ENCODE peak calls at places on chromosomes 7 and 10, in ten cellular contexts. I is gastrocnemius medialis, C is ovary, L is Peyer's patch, N is A549, F is H1, P is IMR-90, T is spleen, J is HepG2, Y is heart left ventricle. K is an unnamed sample.

GRCh38 chr10:43194861-43195260 is 56.6 kb downstream of the CSGALNACT2 start:
- DNase-seq in I (no peak), C (no peak), L (peak; percentile 25), N (no peak), F (peak; percentile 39), P (no peak), T (no peak), J (no peak), Y (no peak), K (no peak)

GRCh38 chr7:34130558-34131285 is 225.4 kb downstream of the BMPER start:
- DNase-seq in I (no peak), C (no peak), L (no peak), N (no peak), F (no peak), P (no peak), T (no peak), J (no peak), Y (no peak), K (no peak)

GRCh38 chr7:69817096-69817495 is 218.8 kb downstream of the AUTS2 start:
- DNase-seq in I (no peak), C (no peak), L (no peak), N (no peak), F (no peak), P (peak; percentile 3), T (no peak), J (no peak), Y (no peak), K (no peak)

GRCh38 chr7:87530126-87530525 is 54.6 kb upstream of the ABCB4 start:
- DNase-seq in I (no peak), C (no peak), L (no peak), N (no peak), F (no peak), P (no peak), T (no peak), J (no peak), Y (no peak), K (no peak)

GRCh38 chr10:23351914-23352313 is 7.3 kb upstream of the C10orf67 start:
- DNase-seq in I (no peak), C (no peak), L (no peak), N (no peak), F (no peak), P (peak; percentile 83), T (no peak), J (no peak), Y (no peak), K (no peak)

GRCh38 chr7:24283900-24284698 is at the start of gene NPY:
- DNase-seq in I (no peak), C (no peak), L (no peak), N (no peak), F (peak; percentile 71), P (no peak), T (peak; percentile 78), J (no peak), Y (no peak), K (no peak)

GRCh38 chr10:115945696-115946445 is 327.1 kb downstream of the GFRA1 start:
- DNase-seq in I (no peak), C (no peak), L (no peak), N (no peak), F (no peak), P (no peak), T (no peak), J (no peak), Y (no peak), K (no peak)

GRCh38 chr10:3323865-3324498 is 151.4 kb upstream of the PITRM1 start:
- DNase-seq in I (no peak), C (no peak), L (no peak), N (no peak), F (no peak), P (no peak), T (no peak), J (no peak), Y (no peak), K (no peak)

GRCh38 chr10:102344067-102344466 is 51.4 kb upstream of the NFKB2 start:
- DNase-seq in I (no peak), C (no peak), L (no peak), N (no peak), F (no peak), P (peak; percentile 56), T (no peak), J (no peak), Y (no peak), K (no peak)
- H3K27ac ChIP-seq in I (no peak overlapping the region), C (no peak overlapping the region), L (no peak overlapping the region), N (no peak overlapping the region), F (no peak overlapping the region), P (no peak overlapping the region), T (no peak overlapping the region), J (no peak overlapping the region), Y (no peak overlapping the region), K (no peak overlapping the region)

DNA sequence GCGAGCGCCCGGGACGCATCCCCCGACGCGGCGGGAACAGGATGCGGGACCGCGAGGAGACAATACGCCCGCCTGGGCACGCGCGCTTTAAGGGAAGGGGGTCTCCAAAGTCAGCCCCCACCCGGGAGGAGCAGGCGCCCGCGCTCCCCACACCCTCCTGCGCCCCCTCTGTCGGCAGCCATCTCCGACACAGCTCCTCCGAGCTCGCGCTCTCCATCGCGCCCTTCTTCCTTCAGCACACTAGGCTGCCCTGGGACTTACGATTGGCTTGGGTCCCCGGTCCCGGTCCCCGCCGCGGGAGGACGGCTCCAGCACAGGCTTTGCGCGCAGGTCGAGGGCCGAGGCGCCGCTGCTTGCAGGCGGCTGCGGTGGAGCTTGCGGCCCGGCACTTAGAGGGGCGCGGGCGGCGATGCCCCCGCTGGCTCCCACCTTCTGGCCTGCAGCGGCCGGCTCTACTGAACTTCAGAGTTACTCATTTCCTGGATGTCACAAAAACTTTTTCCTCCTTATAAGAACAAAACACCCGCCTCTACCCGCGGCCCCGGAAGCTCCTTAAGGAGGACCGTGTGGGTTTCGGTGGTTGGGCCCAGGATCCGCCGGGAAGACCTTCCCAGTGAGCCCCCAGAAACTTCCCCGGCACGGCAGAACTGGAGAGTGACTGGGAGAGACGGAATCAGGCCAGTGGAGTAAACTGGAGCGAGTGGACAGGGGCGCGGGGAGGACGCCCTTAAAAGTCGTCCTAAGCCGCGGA is at the start of gene ITPRIP:
- DNase-seq in I (peak; percentile 71), C (peak; percentile 78), L (peak; percentile 92), N (peak; percentile 81), F (peak; percentile 82), P (peak; percentile 87), T (peak; percentile 93), J (peak; percentile 33), Y (peak; percentile 82), K (peak; percentile 71)
- TF ChIP-seq POLR2A in I (peak; percentile 94), C (peak; percentile 91), L (peak; percentile 82), N (peak; percentile 58), F (no peak), P (peak; percentile 97), T (peak; percentile 94), J (no peak), Y (no peak), K (peak; percentile 92)

GRCh38 chr10:131656446-131656845 is 244.4 kb upstream of the PPP2R2D start:
- DNase-seq in I (no peak), C (no peak), L (no peak), N (no peak), F (peak; percentile 35), P (no peak), T (peak; percentile 80), J (no peak), Y (no peak), K (no peak)

GRCh38 chr10:131655101-131655849 is 245.5 kb upstream of the PPP2R2D start:
- DNase-seq in I (no peak), C (no peak), L (no peak), N (no peak), F (peak; percentile 48), P (no peak), T (peak; percentile 71), J (no peak), Y (peak; percentile 12), K (no peak)

GRCh38 chr10:131654471-131655087 is 246.2 kb upstream of the PPP2R2D start:
- DNase-seq in I (no peak), C (no peak), L (no peak), N (no peak), F (peak; percentile 39), P (no peak), T (peak; percentile 72), J (no peak), Y (peak; percentile 11), K (no peak)

GRCh38 chr10:131657318-131657984 is 243.4 kb upstream of the PPP2R2D start:
- DNase-seq in I (no peak), C (no peak), L (no peak), N (no peak), F (peak; percentile 35), P (no peak), T (peak; percentile 63), J (no peak), Y (no peak), K (no peak)

DNA sequence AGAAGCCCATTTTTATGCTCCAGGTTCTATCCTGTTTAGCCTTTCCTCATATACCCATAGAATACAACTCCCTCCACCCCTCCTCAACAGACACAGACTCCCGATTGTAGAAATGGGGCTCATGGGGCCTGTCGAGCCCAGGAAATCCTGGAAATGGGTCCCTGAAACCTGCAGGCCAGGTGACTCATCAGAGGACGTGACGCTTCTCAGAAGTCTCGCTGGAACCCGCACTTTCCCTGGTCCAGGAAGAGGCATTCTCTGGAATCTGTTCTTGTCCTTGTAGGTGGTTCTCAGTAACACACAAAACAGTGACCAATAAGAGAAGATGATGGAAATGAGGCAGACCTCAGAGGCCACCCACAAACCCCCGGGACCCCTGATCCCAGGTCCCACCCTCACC is 244.8 kb upstream of the PPP2R2D start:
- DNase-seq in I (no peak), C (no peak), L (no peak), N (no peak), F (no peak), P (no peak), T (no peak), J (no peak), Y (no peak), K (no peak)
- H3K9me3 ChIP-seq in I (no peaks in the 10 kb centered on the region), C (no peaks in the 10 kb centered on the region), L (no peaks in the 10 kb centered on the region), N (no peaks in the 10 kb centered on the region), F (peaks cover 6% of the 10 kb centered on the region), P (peaks cover 56% of the 10 kb centered on the region), T (no peaks in the 10 kb centered on the region), J (no peaks in the 10 kb centered on the region), Y (no peaks in the 10 kb centered on the region), K (no peaks in the 10 kb centered on the region)

GRCh38 chr7:150382844-150383225 is 3.7 kb downstream of the ZNF775 start:
- DNase-seq in I (no peak), C (no peak), L (no peak), N (no peak), F (no peak), P (no peak), T (no peak), J (no peak), Y (no peak), K (no peak)

GRCh38 chr7:150383710-150384397 is 4.7 kb downstream of the ZNF775 start:
- DNase-seq in I (no peak), C (no peak), L (peak; percentile 74), N (no peak), F (peak; percentile 92), P (no peak), T (no peak), J (peak; percentile 98), Y (no peak), K (peak; percentile 62)

GRCh38 chr7:150385240-150385830 is 6.2 kb downstream of the ZNF775 start:
- DNase-seq in I (peak; percentile 23), C (no peak), L (peak; percentile 44), N (no peak), F (no peak), P (no peak), T (no peak), J (no peak), Y (no peak), K (no peak)

GRCh38 chr7:150382123-150382843 is 3.2 kb downstream of the ZNF775 start:
- DNase-seq in I (no peak), C (no peak), L (no peak), N (no peak), F (no peak), P (no peak), T (no peak), J (no peak), Y (no peak), K (no peak)

DNA sequence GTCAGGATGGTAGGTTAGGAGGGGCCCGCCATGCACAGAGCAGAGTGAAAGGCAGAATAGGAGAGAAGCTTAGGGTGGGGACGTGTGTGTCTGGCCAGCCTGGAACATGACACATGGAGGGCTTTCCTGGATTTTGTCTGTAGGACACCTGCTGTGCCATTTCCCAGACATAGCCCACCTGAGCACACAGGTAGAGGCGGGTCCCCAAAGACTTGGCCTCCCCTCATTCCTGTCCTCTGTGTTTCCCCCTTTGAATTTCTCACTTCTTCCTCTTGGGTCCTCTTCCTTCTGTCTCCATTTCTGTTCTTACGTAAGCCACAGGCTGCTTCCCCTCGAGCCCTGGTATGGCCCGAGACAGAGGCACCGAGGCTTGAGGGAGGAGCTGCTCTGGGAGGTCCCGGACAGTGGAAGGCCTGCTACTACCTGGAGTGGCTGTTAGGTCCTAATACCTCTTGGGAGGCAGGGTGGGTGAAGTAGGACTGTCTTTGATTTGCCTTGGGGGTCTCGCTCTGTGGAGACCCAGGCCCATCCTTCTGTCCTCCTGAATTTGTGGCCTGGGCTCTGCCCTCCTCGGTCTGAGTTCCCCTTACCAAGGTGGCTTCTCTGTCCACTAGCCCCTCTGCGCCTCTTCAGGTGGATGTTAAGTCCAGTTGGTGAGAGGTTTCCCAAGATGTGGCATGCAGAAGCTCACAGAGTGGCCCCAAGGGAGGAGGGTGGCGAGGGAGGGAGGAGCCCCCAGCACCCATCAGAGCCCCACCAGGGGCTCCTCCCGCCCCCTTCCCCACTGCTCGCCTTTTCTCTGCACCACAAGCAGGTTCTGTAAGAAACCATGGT is 5.5 kb downstream of the ZNF775 start:
- DNase-seq in I (no peak), C (no peak), L (peak; percentile 42), N (no peak), F (no peak), P (no peak), T (no peak), J (no peak), Y (no peak), K (no peak)
- H3K27ac ChIP-seq in I (no peak overlapping the region), C (no peak overlapping the region), L (no peak overlapping the region), N (no peak overlapping the region), F (peak overlapping the region; percentile 83), P (no peak overlapping the region), T (no peak overlapping the region), J (peak overlapping the region; percentile 94), Y (no peak overlapping the region), K (peak overlapping the region; percentile 87)